ENCODE peak calls at places on chromosomes 7 and 10, in five cellular contexts. V is tibial artery, A is neural progenitor cell, I is brain microvascular endothelial cell, Y is pancreas. J is an unnamed sample.

GRCh38 chr7:164882-165660 is 27.3 kb upstream of the FAM20C start:
- DNase-seq in V (no peak), A (no peak), I (no peak), Y (no peak), J (no peak)

GRCh38 chr7:81111358-81111757 is 192.5 kb upstream of the SEMA3C start:
- DNase-seq in V (no peak), A (no peak), I (peak), Y (no peak), J (no peak)

GRCh38 chr10:66928791-66929190 is 3.0 kb downstream of the LRRTM3 start:
- DNase-seq in V (no peak), A (no peak), I (no peak), Y (no peak), J (no peak)

GRCh38 chr7:128785738-128786137 is 6.0 kb upstream of the CCDC136 start:
- DNase-seq in V (no peak), A (no peak), I (no peak), Y (no peak), J (no peak)

GRCh38 chr7:124459101-124460052 is 306.2 kb downstream of the GPR37 start:
- DNase-seq in V (no peak), A (no peak), I (no peak), Y (no peak), J (no peak)

GRCh38 chr10:12638103-12638502 is 288.8 kb downstream of the CAMK1D start:
- DNase-seq in V (no peak), A (peak), I (no peak), Y (peak), J (no peak)

GRCh38 chr7:115066050-115066449 is 144.2 kb downstream of the MDFIC start:
- DNase-seq in V (no peak), A (peak), I (no peak), Y (no peak), J (no peak)

GRCh38 chr7:1176891-1177373 is 16.9 kb upstream of the ZFAND2A start:
- DNase-seq in V (peak), A (peak), I (peak), Y (peak), J (peak)

GRCh38 chr10:12849351-12850181 is 151.9 kb downstream of the CCDC3 start:
- DNase-seq in V (no peak), A (no peak), I (no peak), Y (no peak), J (no peak)

GRCh38 chr10:133355991-133356390 is 1.8 kb downstream of the FUOM start:
- DNase-seq in V (no peak), A (no peak), I (no peak), Y (no peak), J (no peak)

GRCh38 chr7:152544481-152544927 is 108.7 kb upstream of the KMT2C start:
- DNase-seq in V (no peak), A (peak), I (no peak), Y (no peak), J (no peak)

GRCh38 chr7:1850111-1850975 is 180.3 kb downstream of the ELFN1 start:
- DNase-seq in V (peak), A (no peak), I (no peak), Y (no peak), J (no peak)

GRCh38 chr7:150860291-150860977 is 8.1 kb downstream of the AOC1 start:
- DNase-seq in V (no peak), A (peak), I (no peak), Y (no peak), J (peak)
- H3K4me3 ChIP-seq in V (no peak), A (no peak), I (no peak), Y (no peak), J (no peak)

DNA sequence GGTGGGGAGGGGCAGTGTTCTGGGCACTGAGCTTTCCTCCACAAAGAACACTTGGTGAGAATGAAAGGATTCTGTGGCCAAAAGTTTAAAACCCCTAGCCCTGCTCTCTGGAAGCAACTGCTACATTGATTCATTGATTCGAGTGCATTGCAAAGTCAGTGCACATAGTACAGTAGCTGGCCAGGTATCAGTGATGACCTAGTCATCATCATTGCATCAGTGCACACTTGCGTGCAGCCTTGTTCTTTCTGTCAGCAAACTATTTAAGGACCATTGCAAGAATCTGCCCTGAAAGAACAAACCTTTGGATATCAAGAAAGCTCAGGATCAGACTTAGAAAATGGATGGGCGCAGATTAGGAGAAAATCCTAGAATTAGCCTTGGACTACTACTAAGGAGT is 47.4 kb downstream of the CUL1 start:
- DNase-seq in V (no peak), A (no peak), I (no peak), Y (no peak), J (no peak)
- TF ChIP-seq CTCF in V (no peak), A (no peak), I (no peak), Y (no peak), J (no peak)

DNA sequence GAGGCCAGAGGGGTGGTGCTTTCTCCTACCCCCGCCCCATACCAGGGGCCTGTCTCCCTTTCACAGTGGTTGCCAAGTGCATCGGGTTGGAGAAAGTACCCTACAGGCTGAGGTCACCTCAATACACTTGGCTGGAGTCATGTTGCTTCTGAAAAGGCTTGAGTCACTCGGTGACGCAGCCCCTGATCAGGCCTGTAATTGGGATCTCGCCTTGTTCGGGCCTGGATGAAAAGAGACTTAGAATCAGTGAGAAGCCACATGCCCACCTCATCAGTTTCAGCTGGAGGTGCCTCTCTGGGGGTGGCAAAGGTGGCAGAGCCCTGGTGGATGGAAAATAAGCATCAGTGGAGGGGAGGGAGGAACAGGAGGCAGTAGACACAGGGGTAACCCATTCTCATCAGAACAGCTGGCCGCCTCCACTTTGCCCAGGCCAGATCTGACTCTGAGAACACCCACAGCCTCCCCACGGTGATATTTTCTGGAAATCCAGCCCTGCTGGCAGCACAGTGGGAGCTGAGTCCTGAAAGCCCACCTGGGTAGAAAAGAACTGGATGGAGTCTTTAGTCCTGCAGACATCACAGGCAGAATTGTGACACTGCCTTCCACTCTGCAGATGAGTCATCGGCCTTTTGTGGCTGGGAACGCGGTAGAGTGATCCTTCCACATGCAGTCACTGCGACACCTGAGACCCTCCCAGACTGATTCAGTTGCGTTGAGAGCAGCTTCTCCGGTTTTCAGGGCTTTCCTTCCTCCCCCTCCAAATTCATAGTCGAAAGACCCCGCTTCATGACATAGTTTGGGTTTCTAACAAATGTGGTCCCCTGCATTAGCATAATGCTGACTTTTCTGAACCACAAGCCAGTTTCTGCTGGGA is 108.0 kb downstream of the GRK5 start:
- DNase-seq in V (peak), A (peak), I (peak), Y (no peak), J (peak)
- H3K27ac ChIP-seq in V (peak), A (no peak), I (peak), Y (no peak), J (no peak)

DNA sequence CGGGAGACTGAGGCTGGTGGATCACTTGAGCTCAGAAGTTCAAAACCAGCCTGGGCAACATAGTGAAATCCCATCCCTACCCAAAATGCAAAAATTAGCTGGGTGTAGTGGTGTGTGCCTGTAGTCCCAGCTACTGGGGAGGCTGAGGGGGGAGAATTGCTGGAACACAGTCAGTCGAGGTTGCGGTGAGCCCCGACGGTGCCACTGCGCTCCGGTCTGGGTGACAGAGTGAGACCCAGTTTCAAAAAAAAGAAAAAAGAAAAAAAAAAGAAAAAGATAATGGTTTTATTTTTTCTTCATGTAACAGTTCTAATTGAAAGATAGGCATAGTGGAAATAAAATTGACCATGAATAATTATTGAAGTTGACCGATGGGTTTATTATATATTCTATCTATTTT is 99.9 kb downstream of the SUGCT start:
- DNase-seq in V (no peak), A (no peak), I (no peak), Y (no peak), J (no peak)
- H3K4me3 ChIP-seq in V (no peak), A (no peak), I (no peak), Y (no peak), J (no peak)

GRCh38 chr7:116834815-116835533 is 27.4 kb upstream of the CAPZA2 start:
- DNase-seq in V (no peak), A (no peak), I (peak), Y (no peak), J (no peak)

GRCh38 chr7:116840256-116840655 is 22.1 kb upstream of the CAPZA2 start:
- DNase-seq in V (no peak), A (no peak), I (no peak), Y (no peak), J (no peak)

GRCh38 chr7:116836911-116837310 is 25.5 kb upstream of the CAPZA2 start:
- DNase-seq in V (no peak), A (no peak), I (no peak), Y (no peak), J (no peak)

GRCh38 chr7:116832692-116833091 is 29.7 kb upstream of the CAPZA2 start:
- DNase-seq in V (no peak), A (no peak), I (no peak), Y (no peak), J (no peak)

GRCh38 chr7:116836080-116836479 is 26.3 kb upstream of the CAPZA2 start:
- DNase-seq in V (no peak), A (no peak), I (no peak), Y (no peak), J (no peak)
- TF ChIP-seq CTCF in V (no peak), A (no peak), I (no peak), Y (no peak), J (no peak)

GRCh38 chr10:44990302-44990655 is 10.4 kb upstream of the ZNF22 start:
- DNase-seq in V (no peak), A (peak), I (no peak), Y (no peak), J (no peak)
- H3K27ac ChIP-seq in V (peak), A (no peak), I (no peak), Y (no peak), J (no peak)

GRCh38 chr7:47539398-47540052 is 42.4 kb downstream of the TNS3 start:
- DNase-seq in V (no peak), A (no peak), I (peak), Y (no peak), J (no peak)

GRCh38 chr7:47538846-47539311 is 43.0 kb downstream of the TNS3 start:
- DNase-seq in V (no peak), A (no peak), I (no peak), Y (no peak), J (no peak)

GRCh38 chr7:47536705-47537611 is 45.0 kb downstream of the TNS3 start:
- DNase-seq in V (peak), A (peak), I (peak), Y (peak), J (no peak)

GRCh38 chr7:47535704-47536628 is 45.9 kb downstream of the TNS3 start:
- DNase-seq in V (no peak), A (peak), I (no peak), Y (no peak), J (no peak)

DNA sequence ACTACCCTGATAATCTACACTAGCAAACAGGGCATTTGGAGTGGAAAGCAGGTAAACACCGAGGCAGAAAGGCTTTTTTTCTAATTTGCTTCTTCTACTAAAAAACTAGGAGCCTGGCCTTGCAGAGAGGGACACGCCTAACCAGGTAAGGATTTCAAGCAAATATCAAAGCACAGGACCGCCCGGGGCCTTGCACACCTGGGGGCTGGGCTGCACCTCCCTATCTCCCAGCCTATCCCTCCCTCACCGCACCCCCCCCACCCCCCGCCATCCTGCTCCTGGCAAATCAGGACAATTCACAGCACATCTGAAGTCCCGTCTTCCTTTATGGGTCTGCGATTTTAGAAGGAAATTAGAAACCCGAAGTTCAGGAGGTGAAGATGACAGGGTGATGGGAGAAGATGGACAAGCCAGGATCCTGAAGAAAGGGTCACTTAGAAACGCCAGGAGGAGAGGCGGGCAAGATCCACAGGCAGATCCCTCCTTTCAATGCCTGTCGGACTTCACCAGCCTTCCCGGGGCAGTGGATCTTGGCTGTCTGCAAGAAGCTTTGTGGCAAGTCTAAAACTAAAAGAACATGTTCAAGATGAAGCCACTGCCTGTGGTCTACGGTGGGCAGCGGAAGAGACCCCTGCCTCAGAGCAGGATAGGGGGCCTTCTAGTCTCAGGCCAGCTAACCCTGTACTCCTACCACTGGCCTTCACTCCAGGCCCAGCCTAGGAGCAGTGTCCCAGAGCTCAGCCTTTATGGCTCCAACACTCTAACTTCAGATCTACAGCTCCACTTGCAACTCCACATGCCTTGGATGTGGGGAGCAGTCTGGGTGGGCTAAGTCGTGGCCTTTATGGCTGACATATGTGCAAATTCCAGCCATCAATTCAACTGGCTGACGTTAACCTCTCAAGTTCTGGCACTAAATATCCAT is 43.9 kb downstream of the TNS3 start:
- DNase-seq in V (no peak), A (no peak), I (no peak), Y (no peak), J (no peak)
- H3K4me3 ChIP-seq in V (peak), A (peak), I (peak), Y (no peak), J (no peak)

GRCh38 chr7:116483271-116483942 is 16.1 kb upstream of the CAV2 start:
- DNase-seq in V (no peak), A (no peak), I (no peak), Y (no peak), J (no peak)
- TF ChIP-seq CTCF in V (no peak), A (no peak), I (no peak), Y (no peak), J (no peak)

DNA sequence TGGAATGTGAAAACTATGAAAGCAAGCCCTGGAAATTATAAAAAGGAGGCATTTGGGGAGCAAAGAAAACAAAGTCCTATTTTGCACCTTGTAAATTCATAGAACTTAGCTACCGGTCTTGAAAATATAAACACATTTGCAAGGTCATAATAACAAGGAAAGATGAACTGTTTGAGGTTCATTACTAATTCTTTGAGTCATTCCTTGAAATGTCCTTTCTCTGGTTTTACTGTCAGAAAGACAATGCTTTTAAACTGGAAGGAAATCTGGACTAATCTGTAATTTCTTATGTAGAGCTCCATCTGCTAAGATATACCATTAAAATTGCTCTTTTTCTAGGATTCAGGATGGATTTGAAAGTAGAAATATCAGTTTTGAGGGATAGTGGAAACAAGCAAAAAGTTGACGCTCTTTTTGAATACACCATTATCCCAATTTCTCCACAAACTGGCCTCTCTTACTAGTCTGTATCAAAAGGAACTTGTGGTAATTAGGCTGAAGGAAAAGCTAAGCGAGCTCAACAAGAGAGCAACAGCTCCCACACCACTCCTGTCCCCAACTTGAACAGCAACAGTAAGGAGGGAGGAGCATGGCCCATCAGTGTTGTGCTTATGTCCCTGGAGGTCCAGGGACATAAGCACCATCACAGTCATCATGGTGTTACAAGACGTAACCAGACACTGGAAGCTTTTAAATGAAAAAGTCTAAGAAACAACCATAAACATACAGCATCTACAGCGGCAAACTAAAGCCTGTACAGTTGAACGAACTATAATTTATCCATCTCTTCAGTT is 1.2 kb downstream of the ERLIN1 start:
- DNase-seq in V (no peak), A (peak), I (no peak), Y (no peak), J (no peak)
- H3K27ac ChIP-seq in V (peak), A (no peak), I (no peak), Y (no peak), J (peak)

GRCh38 chr10:21995557-21995956 is 8.0 kb downstream of the DNAJC1 start:
- DNase-seq in V (no peak), A (no peak), I (no peak), Y (no peak), J (no peak)
- H3K4me3 ChIP-seq in V (no peak), A (no peak), I (no peak), Y (no peak), J (no peak)